ENCODE peak calls at places on chromosome 3, in seven cellular contexts. E, O, L, N, V, A and H are unnamed samples.

GRCh38 chr3:186260726-186261125 is 101.3 kb downstream of the DGKG start:
- DNase-seq in E (no peak), O (no peak), L (no peak), N (no peak), V (no peak), A (no peak), H (no peak)

GRCh38 chr3:14947105-14947885 is at the start of gene NR2C2:
- DNase-seq in E (peak), O (peak), L (peak), N (peak), V (peak), A (peak), H (peak)

GRCh38 chr3:113746955-113747718 is at the start of gene ATP6V1A:
- DNase-seq in E (peak), O (no peak), L (peak), N (peak), V (no peak), A (peak), H (no peak)

GRCh38 chr3:32934150-32934742 is 17.2 kb upstream of the CCR4 start:
- DNase-seq in E (peak), O (no peak), L (peak), N (no peak), V (no peak), A (no peak), H (no peak)

GRCh38 chr3:124119056-124119721 is 127.3 kb upstream of the ROPN1 start:
- DNase-seq in E (no peak), O (no peak), L (no peak), N (no peak), V (no peak), A (no peak), H (no peak)

GRCh38 chr3:163891771-163892170 is 1186.5 kb downstream of the SI start:
- DNase-seq in E (no peak), O (no peak), L (no peak), N (no peak), V (no peak), A (no peak), H (peak)

GRCh38 chr3:27141668-27142067 is 227.5 kb downstream of the NEK10 start:
- DNase-seq in E (no peak), O (no peak), L (no peak), N (no peak), V (no peak), A (no peak), H (no peak)

GRCh38 chr3:195096484-195097330 is 174.3 kb downstream of the XXYLT1 start:
- DNase-seq in E (no peak), O (no peak), L (no peak), N (no peak), V (no peak), A (no peak), H (peak)

GRCh38 chr3:138222316-138222715 is 35.2 kb downstream of the ARMC8 start:
- DNase-seq in E (no peak), O (no peak), L (no peak), N (no peak), V (no peak), A (no peak), H (no peak)

GRCh38 chr3:108062051-108062450 is 28.8 kb downstream of the CD47 start:
- DNase-seq in E (no peak), O (no peak), L (no peak), N (no peak), V (no peak), A (no peak), H (no peak)

GRCh38 chr3:186307594-186307993 is 54.4 kb downstream of the DGKG start:
- DNase-seq in E (peak), O (no peak), L (peak), N (no peak), V (peak), A (no peak), H (peak)

GRCh38 chr3:194326192-194327029 is 24.7 kb downstream of the CPN2 start:
- DNase-seq in E (no peak), O (no peak), L (no peak), N (no peak), V (no peak), A (no peak), H (peak)

GRCh38 chr3:9862391-9863235 is 17.4 kb downstream of the CIDEC start:
- DNase-seq in E (peak), O (no peak), L (peak), N (peak), V (no peak), A (no peak), H (no peak)

GRCh38 chr3:64908292-64908691 is 220.5 kb upstream of the ADAMTS9 start:
- DNase-seq in E (no peak), O (no peak), L (no peak), N (no peak), V (no peak), A (no peak), H (no peak)

GRCh38 chr3:5298453-5298852 is 110.9 kb downstream of the EDEM1 start:
- DNase-seq in E (peak), O (no peak), L (no peak), N (no peak), V (no peak), A (no peak), H (no peak)

GRCh38 chr3:187567026-187567425 is 103.2 kb downstream of the SST start:
- DNase-seq in E (no peak), O (no peak), L (no peak), N (no peak), V (no peak), A (no peak), H (no peak)

GRCh38 chr3:62604301-62604700 is 231.0 kb upstream of the FEZF2 start:
- DNase-seq in E (no peak), O (no peak), L (no peak), N (peak), V (no peak), A (no peak), H (no peak)

GRCh38 chr3:35663471-35663870 is 24.1 kb downstream of the ARPP21 start:
- DNase-seq in E (no peak), O (no peak), L (no peak), N (no peak), V (no peak), A (no peak), H (no peak)

GRCh38 chr3:38454884-38455638 is 1.4 kb downstream of the ACVR2B start:
- DNase-seq in E (peak), O (no peak), L (peak), N (peak), V (peak), A (peak), H (no peak)